ENCODE peak calls at places on chromosomes 3 and 15, in nine cellular contexts. L, C, O, Y, P, D, V, W and X are unnamed samples.

GRCh38 chr15:91075761-91076160 is 24.3 kb upstream of the SV2B start:
- DNase-seq in D (no peak), P (no peak), O (no peak), Y (no peak), C (no peak), V (no peak), W (no peak), L (no peak), X (no peak)

GRCh38 chr3:45776291-45776576 is 20.1 kb downstream of the SLC6A20 start:
- DNase-seq in W (no peak), Y (no peak), V (no peak), P (no peak), D (no peak), C (no peak), O (no peak), L (no peak), X (no peak)

GRCh38 chr3:55521086-55522060 is 34.3 kb upstream of the WNT5A start:
- DNase-seq in Y (no peak), V (no peak), C (peak; percentile 28), W (no peak), P (no peak), L (no peak), D (no peak), O (peak; percentile 44), X (no peak)

GRCh38 chr15:91694829-91695205 is 158.7 kb upstream of the SLCO3A1 start:
- DNase-seq in W (no peak), V (peak; percentile 63), Y (peak; percentile 62), O (no peak), P (no peak), L (no peak), D (no peak), C (no peak), X (no peak)

GRCh38 chr3:102181202-102181920 is 253.5 kb upstream of the ZPLD1 start:
- DNase-seq in W (no peak), D (peak; percentile 5), P (no peak), L (no peak), Y (no peak), O (peak; percentile 8), C (peak; percentile 24), V (no peak), X (no peak)

GRCh38 chr3:141644931-141645330 is 93.2 kb upstream of the RNF7 start:
- DNase-seq in C (peak; percentile 92), P (peak; percentile 65), D (peak; percentile 55), W (peak; percentile 88), V (peak; percentile 57), O (peak; percentile 93), Y (peak; percentile 87), L (peak; percentile 77), X (peak; percentile 34)

GRCh38 chr3:118986734-118987133 is 47.9 kb downstream of the IGSF11 start:
- DNase-seq in V (no peak), L (no peak), C (no peak), W (no peak), P (no peak), D (no peak), Y (no peak), O (no peak), X (no peak)

GRCh38 chr3:179825527-179826246 is 172.8 kb downstream of the USP13 start:
- DNase-seq in L (no peak), V (no peak), C (no peak), W (no peak), P (no peak), O (peak; percentile 26), D (no peak), Y (no peak), X (peak; percentile 49)

GRCh38 chr3:112427123-112427522 is 72.1 kb downstream of the BTLA start:
- DNase-seq in L (no peak), W (no peak), D (no peak), P (no peak), V (no peak), Y (no peak), C (no peak), O (no peak), X (no peak)

GRCh38 chr3:128167973-128168674 is 14.8 kb downstream of the EEFSEC start:
- DNase-seq in D (no peak), Y (no peak), W (no peak), V (no peak), L (no peak), P (peak; percentile 42), O (no peak), C (no peak), X (no peak)

GRCh38 chr3:111103807-111104206 is 32.2 kb downstream of the NECTIN3 start:
- DNase-seq in Y (no peak), C (no peak), L (no peak), V (no peak), W (no peak), D (no peak), O (no peak), P (no peak), X (no peak)

GRCh38 chr3:13660042-13660874 is 111.3 kb downstream of the FBLN2 start:
- DNase-seq in C (no peak), D (no peak), V (no peak), L (no peak), P (no peak), Y (no peak), O (no peak), W (no peak), X (no peak)

GRCh38 chr15:81942157-81942556 is 103.7 kb downstream of the MEX3B start:
- DNase-seq in P (no peak), L (no peak), Y (no peak), V (no peak), C (no peak), O (no peak), D (no peak), W (no peak), X (no peak)

GRCh38 chr3:50617096-50617791 is at the start of gene MAPKAPK3:
- DNase-seq in V (no peak), W (peak; percentile 67), L (no peak), D (peak; percentile 48), P (peak; percentile 75), C (no peak), O (no peak), Y (peak; percentile 67), X (no peak)

GRCh38 chr3:57060089-57060829 is at the start of gene SPATA12:
- DNase-seq in C (peak; percentile 92), L (peak; percentile 71), O (peak; percentile 98), D (no peak), W (no peak), V (peak; percentile 59), P (peak; percentile 72), Y (peak; percentile 87), X (peak; percentile 76)

GRCh38 chr15:57496594-57496945 is 95.1 kb upstream of the MYZAP start:
- DNase-seq in P (no peak), D (no peak), L (no peak), V (no peak), W (no peak), Y (no peak), C (no peak), O (no peak), X (no peak)

GRCh38 chr15:63240136-63240535 is 37.3 kb upstream of the APH1B start:
- DNase-seq in C (no peak), O (no peak), V (no peak), Y (no peak), D (no peak), W (no peak), P (no peak), L (no peak), X (no peak)
- H3K36me3 ChIP-seq in C (no peaks in the 10 kb centered on the region), O (no peaks in the 10 kb centered on the region), V (no peaks in the 10 kb centered on the region), Y (no peaks in the 10 kb centered on the region), D (no peaks in the 10 kb centered on the region), W (no peaks in the 10 kb centered on the region), P (no peaks in the 10 kb centered on the region), L (no peaks in the 10 kb centered on the region), X (no peaks in the 10 kb centered on the region)

GRCh38 chr15:88243895-88244787 is 12.4 kb downstream of the NTRK3 start:
- DNase-seq in L (no peak), O (peak; percentile 75), D (peak; percentile 53), P (peak; percentile 56), W (peak; percentile 82), Y (no peak), C (peak; percentile 71), V (no peak), X (peak; percentile 32)
- H3K4me1 ChIP-seq in L (no peaks in the 10 kb centered on the region), O (peaks cover 3% of the 10 kb centered on the region), D (peaks cover 3% of the 10 kb centered on the region), P (peaks cover 3% of the 10 kb centered on the region), W (no peaks in the 10 kb centered on the region), Y (no peaks in the 10 kb centered on the region), C (no peaks in the 10 kb centered on the region), V (no peaks in the 10 kb centered on the region), X (no peaks in the 10 kb centered on the region)

GRCh38 chr3:147419062-147419701 is 10.0 kb downstream of the ZIC1 start:
- DNase-seq in Y (no peak), O (peak; percentile 94), L (no peak), C (peak; percentile 96), P (peak; percentile 97), V (peak; percentile 51), W (no peak), D (peak; percentile 85), X (peak; percentile 24)
- H3K4me3 ChIP-seq in Y (no peak overlapping the region), O (peak overlapping the region; percentile 43), L (no peak overlapping the region), C (peak overlapping the region; percentile 54), P (peak overlapping the region; percentile 44), V (no peak overlapping the region), W (no peak overlapping the region), D (peak overlapping the region; percentile 25), X (no peak overlapping the region)

GRCh38 chr3:129433565-129433964 is 5.1 kb upstream of the EFCAB12 start:
- DNase-seq in W (no peak), P (no peak), L (no peak), C (no peak), D (no peak), Y (no peak), V (no peak), O (no peak), X (no peak)
- H3K36me3 ChIP-seq in W (peaks cover 56% of the 10 kb centered on the region), P (peaks cover 26% of the 10 kb centered on the region), L (peaks cover 5% of the 10 kb centered on the region), C (peaks cover 54% of the 10 kb centered on the region), D (peaks cover 42% of the 10 kb centered on the region), Y (peaks cover 9% of the 10 kb centered on the region), V (no peaks in the 10 kb centered on the region), O (peaks cover 11% of the 10 kb centered on the region), X (peaks cover 46% of the 10 kb centered on the region)

GRCh38 chr3:32950516-32950915 is 928 bp upstream of the CCR4 start:
- DNase-seq in Y (no peak), P (no peak), C (no peak), W (no peak), D (no peak), O (no peak), L (no peak), V (no peak), X (no peak)

GRCh38 chr3:32952369-32953067 is 1.1 kb downstream of the CCR4 start:
- DNase-seq in V (no peak), C (no peak), W (no peak), L (no peak), P (no peak), D (no peak), O (no peak), Y (no peak), X (no peak)

GRCh38 chr3:32956750-32957570 is 5.5 kb downstream of the CCR4 start:
- DNase-seq in D (no peak), W (no peak), O (no peak), V (no peak), P (no peak), Y (no peak), C (no peak), L (no peak), X (no peak)

GRCh38 chr3:32951410-32951811 is at the start of gene CCR4:
- DNase-seq in W (no peak), V (no peak), L (no peak), Y (no peak), C (no peak), D (no peak), P (no peak), O (no peak), X (no peak)

GRCh38 chr3:32954506-32954905 is 3.1 kb downstream of the CCR4 start:
- DNase-seq in V (no peak), O (no peak), D (no peak), Y (no peak), L (no peak), W (no peak), C (no peak), P (no peak), X (no peak)
- H3K4me1 ChIP-seq in V (peaks cover 9% of the 10 kb centered on the region), O (no peaks in the 10 kb centered on the region), D (peaks cover 5% of the 10 kb centered on the region), Y (no peaks in the 10 kb centered on the region), L (no peaks in the 10 kb centered on the region), W (no peaks in the 10 kb centered on the region), C (no peaks in the 10 kb centered on the region), P (peaks cover 4% of the 10 kb centered on the region), X (no peaks in the 10 kb centered on the region)